ENCODE peak calls at places on chromosomes 5 and 9, in four cellular contexts. Z is nephron progenitor cell, J is IMR-90, X is astrocyte. E is an unnamed sample.
A peak's percentile ranks its signal among the peaks of the same experiment; 100 is the strongest.

GRCh38 chr5:100803391-100803790 is 99.7 kb downstream of the ST8SIA4 start:
- DNase-seq in Z (no peak), X (peak; percentile 32), J (peak; percentile 44), E (peak; percentile 29)

GRCh38 chr5:11306365-11306764 is 545.3 kb upstream of the DAP start:
- DNase-seq in Z (no peak), X (no peak), J (no peak), E (no peak)

GRCh38 chr5:127216906-127217675 is 73.5 kb upstream of the MEGF10 start:
- DNase-seq in Z (peak; percentile 16), J (no peak), X (no peak), E (no peak)

GRCh38 chr9:135343733-135344522 is 135.7 kb upstream of the PPP1R26 start:
- DNase-seq in X (no peak), J (peak; percentile 5), Z (peak; percentile 95), E (peak; percentile 14)

GRCh38 chr5:135488727-135489465 is 36.7 kb upstream of the TIFAB start:
- DNase-seq in J (peak; percentile 73), Z (peak; percentile 80), X (peak; percentile 62), E (peak; percentile 39)

GRCh38 chr5:149271195-149271716 is 403 bp upstream of the AFAP1L1 start:
- DNase-seq in Z (no peak), J (no peak), X (no peak), E (no peak)

GRCh38 chr5:180645609-180646204 is 3.7 kb downstream of the FLT4 start:
- DNase-seq in J (no peak), Z (no peak), X (no peak), E (no peak)

GRCh38 chr9:35814106-35814840 is 569 bp downstream of the HINT2 start:
- DNase-seq in Z (peak; percentile 67), X (peak; percentile 20), J (peak; percentile 41), E (peak; percentile 44)

GRCh38 chr9:12775373-12775962 is 648 bp downstream of the LURAP1L start:
- DNase-seq in Z (peak; percentile 58), J (no peak), X (no peak), E (no peak)

GRCh38 chr9:131178382-131178781 is 53.0 kb downstream of the NUP214 start:
- DNase-seq in J (peak; percentile 86), X (peak; percentile 31), Z (peak; percentile 79), E (peak; percentile 75)

GRCh38 chr5:74098456-74098855 is 472.5 kb downstream of the ARHGEF28 start:
- DNase-seq in Z (no peak), J (no peak), X (no peak), E (no peak)

GRCh38 chr5:1548702-1549523 is 25.2 kb upstream of the LPCAT1 start:
- DNase-seq in X (no peak), J (no peak), Z (no peak), E (no peak)

GRCh38 chr5:68618501-68618900 is 402.9 kb downstream of the PIK3R1 start:
- DNase-seq in J (no peak), Z (no peak), X (no peak), E (no peak)
- TF ChIP-seq CTCF in J (no peak), Z (no peak), X (no peak), E (no peak)

DNA sequence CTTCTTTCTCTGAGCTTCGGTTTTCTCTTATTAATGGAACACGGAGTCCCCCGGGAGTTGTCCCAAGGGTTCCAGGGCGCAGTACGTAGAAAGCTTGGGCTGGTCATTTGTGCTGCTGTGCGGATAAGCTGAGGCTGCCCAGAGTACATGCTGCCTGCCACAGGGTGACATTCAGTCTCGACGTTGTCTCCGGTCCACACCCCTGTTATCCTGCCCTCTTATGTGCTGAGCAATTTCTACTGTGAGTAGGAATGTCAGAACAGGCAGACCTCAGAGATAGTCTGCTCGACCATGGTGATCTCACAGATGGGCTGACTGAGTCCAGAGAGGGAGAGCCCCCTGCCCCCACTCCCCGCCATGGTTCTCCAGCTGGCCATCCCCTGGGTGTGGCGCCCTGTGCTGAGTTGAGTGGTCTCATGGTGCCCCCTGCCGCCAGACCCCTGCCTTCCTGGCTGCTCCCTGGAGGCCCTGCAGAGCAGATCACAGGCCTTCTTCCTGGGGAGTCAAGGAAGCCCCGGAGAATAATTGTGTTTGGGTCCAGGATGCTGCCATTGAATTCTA is 124.0 kb downstream of the RGS3 start:
- DNase-seq in X (no peak), J (peak; percentile 38), Z (peak; percentile 75), E (peak; percentile 50)
- TF ChIP-seq CTCF in X (peak; percentile 25), J (peak; percentile 63), Z (peak; percentile 60), E (peak; percentile 52)

GRCh38 chr5:2705861-2706260 is 45.6 kb downstream of the IRX2 start:
- DNase-seq in Z (no peak), J (no peak), X (no peak), E (no peak)

GRCh38 chr5:2710910-2711309 is 40.6 kb downstream of the IRX2 start:
- DNase-seq in Z (no peak), X (no peak), J (no peak), E (peak; percentile 20)

GRCh38 chr5:2709996-2710689 is 41.3 kb downstream of the IRX2 start:
- DNase-seq in X (no peak), Z (no peak), J (no peak), E (no peak)

GRCh38 chr5:2708751-2709150 is 42.7 kb downstream of the IRX2 start:
- DNase-seq in Z (no peak), X (no peak), J (no peak), E (no peak)

GRCh38 chr5:2708132-2708531 is 43.3 kb downstream of the IRX2 start:
- DNase-seq in J (no peak), Z (no peak), X (no peak), E (no peak)
- TF ChIP-seq CTCF in J (no peak), Z (no peak), X (no peak), E (no peak)

GRCh38 chr9:73327149-73327548 is 175.5 kb downstream of the ANXA1 start:
- DNase-seq in X (no peak), Z (no peak), J (no peak), E (no peak)
- TF ChIP-seq CTCF in X (no peak), Z (no peak), J (no peak), E (no peak)